ENCODE peak calls at places on chromosomes 6 and 20, in four cellular contexts. L, U, T and N are unnamed samples.

GRCh38 chr6:15621203-15622044 is 41.4 kb downstream of the DTNBP1 start:
- DNase-seq in T (peak), L (no peak), U (no peak), N (no peak)

GRCh38 chr6:7047966-7048365 is 59.8 kb upstream of the RREB1 start:
- DNase-seq in T (peak), U (no peak), L (no peak), N (no peak)

GRCh38 chr20:37845261-37845681 is 57.7 kb upstream of the VSTM2L start:
- DNase-seq in L (no peak), T (no peak), U (no peak), N (no peak)

GRCh38 chr20:19540401-19540800 is 217.7 kb upstream of the RIN2 start:
- DNase-seq in L (no peak), T (peak), U (no peak), N (no peak)

GRCh38 chr20:16541226-16541625 is 32.0 kb downstream of the KIF16B start:
- DNase-seq in L (no peak), U (no peak), T (no peak), N (no peak)

GRCh38 chr6:30091577-30092381 is 16.2 kb upstream of the RNF39 start:
- DNase-seq in T (peak), L (peak), U (no peak), N (no peak)

GRCh38 chr6:109901976-109902375 is 76.1 kb upstream of the GPR6 start:
- DNase-seq in U (no peak), T (no peak), L (no peak), N (no peak)

GRCh38 chr6:26195924-26196845 is 109.0 kb downstream of the HFE start:
- DNase-seq in U (no peak), T (peak), L (no peak), N (no peak)

GRCh38 chr20:41408131-41408789 is 41.6 kb upstream of the EMILIN3 start:
- DNase-seq in T (no peak), L (no peak), U (no peak), N (no peak)

GRCh38 chr20:59469266-59470252 is 134.8 kb upstream of the PHACTR3 start:
- DNase-seq in T (no peak), U (no peak), L (no peak), N (no peak)

GRCh38 chr6:147950623-147950987 is 392.0 kb upstream of the SASH1 start:
- DNase-seq in U (peak), L (no peak), T (peak), N (no peak)

GRCh38 chr6:122692175-122692598 is 82.0 kb downstream of the PKIB start:
- DNase-seq in T (peak), L (peak), U (no peak), N (no peak)

GRCh38 chr6:170454512-170455285 is 98.4 kb downstream of the PSMB1 start:
- DNase-seq in U (no peak), L (no peak), T (no peak), N (no peak)

GRCh38 chr6:166671434-166672061 is 44.5 kb upstream of the RPS6KA2 start:
- DNase-seq in L (no peak), T (no peak), U (no peak), N (no peak)

GRCh38 chr6:144344651-144345050 is 59.5 kb downstream of the UTRN start:
- DNase-seq in T (no peak), U (no peak), L (no peak), N (no peak)

GRCh38 chr20:39004508-39004907 is 42.4 kb downstream of the DHX35 start:
- DNase-seq in T (no peak), U (no peak), L (no peak), N (no peak)

GRCh38 chr6:169427856-169428255 is 174.2 kb upstream of the THBS2 start:
- DNase-seq in U (no peak), L (no peak), T (peak), N (no peak)

GRCh38 chr6:158536891-158537798 is 22.7 kb upstream of the TMEM181 start:
- DNase-seq in U (peak), L (no peak), T (no peak), N (no peak)

GRCh38 chr6:12075067-12075563 is 63.0 kb downstream of the HIVEP1 start:
- DNase-seq in T (peak), U (no peak), L (no peak), N (no peak)

GRCh38 chr6:119207973-119208725 is 129.7 kb upstream of the FAM184A start:
- DNase-seq in L (peak), U (no peak), T (peak), N (no peak)

GRCh38 chr20:24060851-24061590 is 72.4 kb upstream of the GGTLC1 start:
- DNase-seq in L (no peak), T (no peak), U (no peak), N (no peak)

GRCh38 chr6:164151161-164151728 is 736.7 kb downstream of the QKI start:
- DNase-seq in L (no peak), U (no peak), T (no peak), N (no peak)

GRCh38 chr6:44641344-44641743 is 253.8 kb downstream of the CDC5L start:
- DNase-seq in T (peak), L (no peak), U (peak), N (no peak)

GRCh38 chr6:113854531-113855499 is 2.3 kb upstream of the MARCKS start:
- DNase-seq in T (peak), L (peak), U (peak), N (no peak)

DNA sequence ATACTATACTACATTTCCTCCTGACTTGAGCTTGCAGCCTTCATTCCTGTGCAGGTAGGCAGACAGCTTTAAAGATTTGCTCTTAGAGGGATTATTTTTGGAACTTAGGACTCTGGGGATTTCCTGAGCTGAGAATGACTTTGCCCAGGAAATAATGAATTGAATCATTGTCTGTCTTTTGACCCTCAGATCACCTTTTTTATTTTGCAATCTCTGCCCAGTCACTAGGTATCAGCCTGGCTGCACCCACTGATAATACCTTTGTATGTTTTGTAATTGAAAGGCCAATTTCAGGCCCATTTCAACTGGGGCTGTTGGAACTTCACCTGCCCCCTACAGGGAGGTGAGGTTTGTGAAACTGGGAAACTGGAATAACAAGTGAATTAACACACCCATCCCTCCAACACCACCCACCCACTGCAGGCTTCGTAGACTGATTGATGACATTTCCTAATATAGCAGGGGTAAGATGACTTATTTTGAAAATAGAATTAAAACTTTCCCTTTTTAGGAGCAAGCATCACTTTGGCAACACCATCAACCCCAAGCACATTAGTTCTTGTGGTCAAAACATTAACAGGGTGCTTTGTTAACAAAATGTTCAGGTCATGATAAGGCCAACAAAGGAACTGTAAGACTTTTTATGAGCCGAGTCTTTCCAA is 157.1 kb upstream of the CENPW start:
- DNase-seq in L (no peak), U (no peak), T (peak), N (no peak)
- TF ChIP-seq CTCF in L (no peak), U (no peak), T (no peak), N (no peak)

DNA sequence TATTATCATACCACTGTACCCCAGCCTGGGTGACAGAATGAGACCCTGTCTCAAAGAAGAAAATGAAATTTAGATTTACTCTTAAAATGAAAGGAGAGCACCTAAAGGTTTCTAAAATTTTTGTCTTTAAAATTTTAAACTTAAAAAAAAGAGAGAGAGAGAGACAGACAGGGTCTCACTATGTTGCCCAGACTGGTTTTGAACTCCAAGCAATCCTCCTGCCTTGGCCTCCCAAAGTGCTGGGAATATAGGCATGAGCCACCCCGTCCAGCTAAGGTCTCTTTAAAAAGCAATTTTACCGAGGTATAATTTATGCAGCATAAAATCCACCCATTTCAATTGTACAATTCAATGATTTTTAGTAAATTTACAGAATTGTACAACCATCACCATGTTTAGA is 33.2 kb downstream of the ILRUN start:
- DNase-seq in L (no peak), U (no peak), T (no peak), N (no peak)
- TF ChIP-seq CTCF in L (no peak), U (no peak), T (no peak), N (no peak)

GRCh38 chr6:33172307-33173227 is 19.7 kb downstream of the COL11A2 start:
- DNase-seq in L (no peak), T (peak), U (no peak), N (no peak)
- TF ChIP-seq CTCF in L (peak), T (peak), U (no peak), N (no peak)

GRCh38 chr6:135144678-135145508 is 36.2 kb upstream of the MYB start:
- DNase-seq in U (no peak), T (peak), L (no peak), N (no peak)
- TF ChIP-seq CTCF in U (no peak), T (peak), L (peak), N (no peak)

DNA sequence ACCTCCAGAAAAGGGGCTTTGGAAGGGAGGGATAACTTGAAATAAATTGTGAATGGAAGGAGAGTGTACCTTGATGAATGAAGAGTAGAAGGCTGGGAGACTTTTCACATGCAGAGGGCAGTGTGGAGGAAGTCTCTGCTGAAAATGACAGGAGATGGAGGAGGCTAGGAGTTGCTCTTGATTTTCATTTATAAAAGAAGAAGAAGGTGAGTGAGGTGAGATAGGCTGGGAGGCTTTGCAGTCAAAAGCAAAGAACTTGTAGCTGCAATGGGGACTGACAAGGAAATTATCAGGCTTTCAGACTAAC is 1.4 kb downstream of the HCRTR2 start:
- DNase-seq in L (no peak), U (no peak), T (no peak), N (no peak)
- TF ChIP-seq CTCF in L (no peak), U (no peak), T (no peak), N (no peak)

GRCh38 chr6:17042422-17043147 is 59.3 kb upstream of the STMND1 start:
- DNase-seq in L (no peak), U (no peak), T (peak), N (peak)
- TF ChIP-seq CTCF in L (peak), U (peak), T (peak), N (no peak)

DNA sequence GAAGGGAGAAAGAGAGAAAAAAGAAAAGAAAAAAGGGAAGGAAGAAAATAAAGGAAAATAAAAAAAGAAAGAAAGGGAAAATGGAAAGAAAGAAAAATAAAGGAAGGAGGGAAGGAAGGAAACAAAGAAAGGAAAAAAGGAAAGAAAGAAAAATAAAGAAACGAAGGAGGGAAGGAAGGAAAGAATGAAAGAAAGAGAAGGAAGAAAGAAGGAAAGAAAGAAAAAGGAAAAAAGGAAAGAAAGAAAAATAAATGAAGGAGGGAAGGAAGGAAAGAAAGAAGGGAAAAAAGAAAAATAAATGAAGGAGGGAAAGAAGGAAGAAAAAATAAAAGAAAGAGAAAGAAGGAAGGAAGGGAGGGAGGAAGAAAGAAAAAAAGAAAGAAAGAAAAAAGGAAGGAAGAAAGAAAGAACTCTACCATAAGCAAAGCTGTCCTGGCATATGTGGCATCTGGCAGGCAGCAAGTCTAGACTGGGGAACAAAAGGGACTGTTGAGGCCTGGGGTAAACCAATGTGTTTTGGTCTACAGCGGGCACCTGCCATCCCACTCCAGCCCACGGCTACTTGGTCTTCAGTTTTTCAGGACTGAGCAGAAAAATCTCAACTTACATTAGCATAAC is 86.9 kb downstream of the TFAP2C start:
- DNase-seq in U (no peak), T (no peak), L (no peak), N (no peak)
- TF ChIP-seq CTCF in U (no peak), T (no peak), L (no peak), N (no peak)

GRCh38 chr20:49890651-49891361 is 24.5 kb downstream of the SPATA2 start:
- DNase-seq in U (peak), L (no peak), T (no peak), N (no peak)

GRCh38 chr20:49891486-49891885 is 23.8 kb downstream of the SPATA2 start:
- DNase-seq in U (peak), T (no peak), L (no peak), N (no peak)

GRCh38 chr20:49889245-49889942 is 25.9 kb downstream of the SPATA2 start:
- DNase-seq in L (no peak), T (no peak), U (peak), N (peak)

GRCh38 chr20:49888341-49889244 is 26.7 kb downstream of the SPATA2 start:
- DNase-seq in U (peak), T (peak), L (no peak), N (peak)

GRCh38 chr20:49889943-49890650 is 25.2 kb downstream of the SPATA2 start:
- DNase-seq in U (peak), L (no peak), T (no peak), N (peak)
- TF ChIP-seq CTCF in U (no peak), L (no peak), T (no peak), N (no peak)

GRCh38 chr6:53259860-53260580 is 88.7 kb downstream of the ELOVL5 start:
- DNase-seq in U (no peak), L (no peak), T (no peak), N (no peak)

GRCh38 chr6:53258076-53258773 is 90.5 kb downstream of the ELOVL5 start:
- DNase-seq in L (no peak), T (no peak), U (no peak), N (no peak)

GRCh38 chr6:53257533-53257932 is 91.2 kb downstream of the ELOVL5 start:
- DNase-seq in L (no peak), U (no peak), T (no peak), N (no peak)

GRCh38 chr6:53258774-53259155 is 90.0 kb downstream of the ELOVL5 start:
- DNase-seq in L (no peak), U (no peak), T (no peak), N (no peak)

DNA sequence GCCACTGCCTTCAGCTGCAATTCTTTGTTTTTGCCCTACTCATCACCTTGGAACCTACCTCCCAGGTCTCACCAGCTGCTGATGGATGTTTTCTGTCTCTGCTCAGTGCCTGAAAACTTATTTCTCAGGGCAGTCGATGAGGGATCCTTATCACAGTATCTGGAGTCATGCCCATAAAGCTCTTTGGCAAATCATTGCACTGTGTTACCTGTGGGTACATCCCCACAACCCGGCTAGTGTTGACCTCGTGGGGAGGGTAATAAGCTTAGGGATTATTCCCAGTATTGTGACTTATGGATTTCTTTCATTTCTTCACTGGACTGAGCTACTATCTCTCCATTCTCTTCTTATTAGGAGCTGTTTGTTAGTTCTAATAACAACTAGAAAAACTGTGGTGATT is 91.7 kb downstream of the ELOVL5 start:
- DNase-seq in T (no peak), L (no peak), U (no peak), N (no peak)
- TF ChIP-seq CTCF in T (no peak), L (no peak), U (no peak), N (no peak)